ENCODE peak calls at places on chromosome 2, in ten cellular contexts. W, C, S, L, M, I, F, P, Q and Z are unnamed samples.

GRCh38 chr2:10920764-10921468 is 9.2 kb downstream of the KCNF1 start:
- DNase-seq in W (no peak), C (no peak), S (no peak), L (no peak), M (no peak), I (no peak), F (no peak), P (no peak), Q (no peak), Z (no peak)

GRCh38 chr2:71566271-71566858 is 113.0 kb downstream of the DYSF start:
- DNase-seq in W (no peak), C (no peak), S (peak; percentile 41), L (peak; percentile 68), M (no peak), I (no peak), F (peak; percentile 53), P (no peak), Q (no peak), Z (no peak)

GRCh38 chr2:20516646-20517341 is 69.9 kb downstream of the RHOB start:
- DNase-seq in W (no peak), C (no peak), S (peak; percentile 39), L (peak; percentile 24), M (peak; percentile 75), I (no peak), F (peak; percentile 26), P (no peak), Q (no peak), Z (peak; percentile 81)

GRCh38 chr2:85325466-85325811 is 2.4 kb downstream of the TGOLN2 start:
- DNase-seq in W (no peak), C (no peak), S (peak; percentile 24), L (no peak), M (no peak), I (no peak), F (no peak), P (no peak), Q (no peak), Z (no peak)

GRCh38 chr2:212421571-212422334 is 116.8 kb downstream of the ERBB4 start:
- DNase-seq in W (no peak), C (no peak), S (peak; percentile 20), L (peak; percentile 89), M (no peak), I (no peak), F (peak; percentile 78), P (no peak), Q (no peak), Z (no peak)

GRCh38 chr2:235406420-235406819 is 87.4 kb upstream of the AGAP1 start:
- DNase-seq in W (no peak), C (no peak), S (no peak), L (no peak), M (no peak), I (no peak), F (no peak), P (no peak), Q (peak; percentile 59), Z (no peak)

GRCh38 chr2:39736593-39736992 is 42.5 kb downstream of the THUMPD2 start:
- DNase-seq in W (no peak), C (no peak), S (peak; percentile 71), L (peak; percentile 96), M (no peak), I (no peak), F (peak; percentile 99), P (no peak), Q (no peak), Z (no peak)

GRCh38 chr2:64485302-64485701 is 31.3 kb downstream of the LGALSL start:
- DNase-seq in W (no peak), C (no peak), S (no peak), L (no peak), M (no peak), I (no peak), F (no peak), P (no peak), Q (no peak), Z (no peak)

GRCh38 chr2:27322301-27322765 is 564 bp downstream of the MPV17 start:
- DNase-seq in W (peak; percentile 18), C (peak; percentile 48), S (no peak), L (peak; percentile 17), M (peak; percentile 70), I (peak; percentile 29), F (no peak), P (no peak), Q (peak; percentile 60), Z (peak; percentile 52)

GRCh38 chr2:99957724-99958123 is 184.7 kb downstream of the AFF3 start:
- DNase-seq in W (no peak), C (no peak), S (no peak), L (peak; percentile 58), M (no peak), I (no peak), F (peak; percentile 32), P (no peak), Q (no peak), Z (no peak)

GRCh38 chr2:240284503-240285259 is 144.2 kb upstream of the OTOS start:
- DNase-seq in W (no peak), C (no peak), S (no peak), L (no peak), M (peak; percentile 28), I (no peak), F (no peak), P (peak; percentile 95), Q (no peak), Z (no peak)

GRCh38 chr2:23293756-23294155 is 91.2 kb upstream of the KLHL29 start:
- DNase-seq in W (no peak), C (no peak), S (peak; percentile 34), L (peak; percentile 25), M (no peak), I (no peak), F (no peak), P (no peak), Q (no peak), Z (no peak)

GRCh38 chr2:240397924-240398611 is 37.4 kb upstream of the GPC1 start:
- DNase-seq in W (no peak), C (no peak), S (no peak), L (peak; percentile 63), M (peak; percentile 53), I (peak; percentile 3), F (no peak), P (no peak), Q (peak; percentile 38), Z (no peak)

GRCh38 chr2:47653909-47654789 is 128.8 kb upstream of the MSH6 start:
- DNase-seq in W (peak; percentile 54), C (peak; percentile 70), S (peak; percentile 74), L (no peak), M (no peak), I (peak; percentile 47), F (no peak), P (no peak), Q (no peak), Z (peak; percentile 28)
- TF ChIP-seq CTCF in W (no peak), C (peak; percentile 73), S (peak; percentile 72), L (no peak), M (no peak), I (peak; percentile 81), F (peak; percentile 19), P (no peak), Q (no peak), Z (peak; percentile 21)

DNA sequence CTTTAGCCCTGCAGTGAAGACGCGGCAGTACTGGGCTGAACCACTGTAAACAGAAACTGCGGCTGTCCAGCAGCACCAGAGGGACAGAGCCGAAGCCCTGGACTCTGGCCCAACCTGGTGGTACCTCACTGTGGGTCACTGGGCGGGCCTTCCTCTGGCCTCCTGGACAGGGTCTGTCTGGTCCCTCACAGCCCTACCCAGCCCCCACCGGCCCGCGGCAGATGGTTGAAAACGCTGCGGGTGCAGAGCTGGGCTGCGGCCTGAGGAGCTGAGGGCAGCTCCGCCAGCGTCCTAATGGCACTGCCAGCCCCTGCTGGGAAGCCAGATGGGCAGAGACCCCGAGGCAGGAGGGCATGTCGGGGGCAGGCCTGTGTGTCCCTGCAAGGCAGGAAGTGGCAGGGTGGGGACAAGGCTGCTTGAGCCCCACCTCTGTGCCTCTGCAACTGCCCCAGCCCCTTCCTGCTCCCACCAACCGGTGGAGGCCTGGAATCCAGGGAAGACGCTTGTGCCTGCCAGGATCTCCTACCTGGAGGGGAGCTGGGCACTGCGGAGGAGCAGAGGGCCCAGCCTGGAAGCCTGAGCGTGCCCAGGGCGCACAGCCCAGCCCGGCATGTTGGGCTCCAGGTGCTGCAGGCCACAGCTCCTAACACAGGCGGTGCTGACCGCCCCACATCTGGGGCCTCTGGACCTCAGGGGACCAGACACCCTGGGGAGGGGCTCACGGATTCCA is 36.3 kb downstream of the HS6ST1 start:
- DNase-seq in W (no peak), C (no peak), S (no peak), L (no peak), M (peak; percentile 56), I (peak; percentile 67), F (no peak), P (no peak), Q (peak; percentile 47), Z (no peak)
- H3K4me3 ChIP-seq in W (no peak overlapping the region), C (no peak overlapping the region), S (no peak overlapping the region), L (no peak overlapping the region), M (peak overlapping the region; percentile 29), I (no peak overlapping the region), F (no peak overlapping the region), P (no peak overlapping the region), Q (no peak overlapping the region), Z (no peak overlapping the region)

DNA sequence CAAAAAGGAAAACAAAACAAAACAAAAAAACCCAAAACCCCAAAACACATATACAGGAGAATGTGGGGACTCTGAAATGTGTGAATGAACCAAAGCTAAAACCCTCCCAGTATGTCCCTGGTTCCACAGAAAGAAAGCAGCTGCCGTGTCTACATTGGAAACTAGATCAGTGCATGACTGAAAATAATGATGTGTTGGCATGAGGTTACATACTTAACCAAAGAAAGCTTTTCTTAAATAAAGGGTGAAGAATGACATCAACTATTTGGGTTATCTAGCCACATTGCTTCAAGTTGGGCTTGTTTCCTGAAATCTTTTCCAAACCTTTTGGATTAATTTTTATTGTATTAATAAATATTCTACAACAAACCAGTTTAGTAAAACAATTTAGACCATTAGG is 91.9 kb upstream of the FN1 start:
- DNase-seq in W (no peak), C (no peak), S (peak; percentile 73), L (peak; percentile 91), M (no peak), I (no peak), F (peak; percentile 94), P (no peak), Q (no peak), Z (no peak)
- TF ChIP-seq CTCF in W (no peak), C (no peak), S (no peak), L (no peak), M (no peak), I (no peak), F (no peak), P (no peak), Q (no peak), Z (no peak)

DNA sequence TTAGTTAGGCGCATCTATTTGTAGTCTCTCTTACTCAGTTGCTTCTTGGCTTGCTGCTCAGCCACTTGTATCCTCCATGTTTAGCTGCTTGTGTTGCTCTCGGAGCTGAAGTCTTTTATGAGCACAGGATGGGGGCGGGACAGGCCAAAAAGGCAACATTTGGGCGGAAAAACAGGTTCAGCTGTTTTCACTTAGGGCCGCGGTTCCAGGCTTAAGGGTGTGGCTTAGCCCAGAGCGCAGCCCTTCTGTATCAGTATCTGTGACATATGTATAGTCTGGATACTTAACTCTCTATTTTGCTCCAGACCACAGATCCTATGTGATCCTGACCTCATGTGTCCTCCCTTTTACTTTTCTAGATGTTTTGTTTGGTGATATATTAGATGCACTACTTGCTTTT is 763.5 kb downstream of the SUCLG1 start:
- DNase-seq in W (no peak), C (no peak), S (no peak), L (no peak), M (no peak), I (no peak), F (no peak), P (no peak), Q (no peak), Z (no peak)
- H3K4me3 ChIP-seq in W (no peak overlapping the region), C (no peak overlapping the region), S (no peak overlapping the region), L (no peak overlapping the region), M (no peak overlapping the region), I (no peak overlapping the region), F (no peak overlapping the region), P (no peak overlapping the region), Q (no peak overlapping the region), Z (no peak overlapping the region)

GRCh38 chr2:127027715-127028114 is 79.2 kb downstream of the BIN1 start:
- DNase-seq in W (no peak), C (peak; percentile 6), S (no peak), L (no peak), M (no peak), I (no peak), F (no peak), P (peak; percentile 4), Q (no peak), Z (no peak)
- TF ChIP-seq CTCF in W (no peak), C (peak; percentile 66), S (no peak), L (no peak), M (no peak), I (peak; percentile 31), F (no peak), P (no peak), Q (no peak), Z (no peak)